ENCODE peak calls at places on chromosome 13, in five cellular contexts. R is MCF 10A, E is Ammon's horn, U is ascending aorta, M is nephron progenitor cell. Q is an unnamed sample.
A peak's percentile ranks its signal among the peaks of the same experiment; 100 is the strongest.

GRCh38 chr13:29487466-29488454 is 107.7 kb downstream of the SLC7A1 start:
- DNase-seq in R (no peak), E (no peak), U (no peak), M (no peak), Q (no peak)

GRCh38 chr13:112940236-112940635 is 28.8 kb upstream of the MCF2L start:
- DNase-seq in R (no peak), E (peak; percentile 72), U (no peak), M (no peak), Q (no peak)

GRCh38 chr13:51665456-51665855 is 81.2 kb downstream of the WDFY2 start:
- DNase-seq in R (no peak), E (no peak), U (no peak), M (no peak), Q (no peak)

GRCh38 chr13:110978390-110978789 is 63.5 kb upstream of the ANKRD10 start:
- DNase-seq in R (no peak), E (no peak), U (no peak), M (no peak), Q (no peak)

GRCh38 chr13:28475916-28476725 is 18.8 kb downstream of the FLT1 start:
- DNase-seq in R (peak; percentile 74), E (peak; percentile 36), U (no peak), M (no peak), Q (no peak)

GRCh38 chr13:111626371-111627305 is 306.2 kb downstream of the TEX29 start:
- DNase-seq in R (no peak), E (peak; percentile 40), U (no peak), M (no peak), Q (no peak)

GRCh38 chr13:39317284-39317683 is 279.0 kb downstream of the NHLRC3 start:
- DNase-seq in R (peak; percentile 63), E (peak; percentile 40), U (no peak), M (no peak), Q (no peak)

GRCh38 chr13:46176756-46177155 is 5.2 kb downstream of the LCP1 start:
- DNase-seq in R (no peak), E (peak; percentile 64), U (no peak), M (no peak), Q (no peak)

GRCh38 chr13:32938907-32939306 is 77.3 kb upstream of the KL start:
- DNase-seq in R (peak; percentile 58), E (no peak), U (no peak), M (no peak), Q (no peak)

GRCh38 chr13:27855381-27855780 is 63.1 kb downstream of the GSX1 start:
- DNase-seq in R (no peak), E (no peak), U (no peak), M (no peak), Q (no peak)